ENCODE peak calls at places on chromosomes 6 and 20, in four cellular contexts. D, B, T and G are unnamed samples.

GRCh38 chr6:122995930-122996796 is at the start of gene CLVS2:
- DNase-seq in T (no peak), D (no peak), B (no peak), G (no peak)

GRCh38 chr6:56517155-56517745 is 125.4 kb downstream of the DST start:
- DNase-seq in T (no peak), D (no peak), B (no peak), G (no peak)

GRCh38 chr20:48818481-48818987 is 9.3 kb downstream of the PREX1 start:
- DNase-seq in D (peak; percentile 91), B (no peak), T (no peak), G (peak; percentile 85)

GRCh38 chr6:89952696-89953095 is 58.4 kb downstream of the GJA10 start:
- DNase-seq in D (peak; percentile 90), B (no peak), T (peak; percentile 86), G (peak; percentile 96)

GRCh38 chr20:60512436-60512835 is 554.2 kb downstream of the CDH26 start:
- DNase-seq in B (no peak), T (peak; percentile 20), D (no peak), G (no peak)

GRCh38 chr6:3749390-3749978 is 2.0 kb downstream of the PXDC1 start:
- DNase-seq in T (no peak), B (no peak), D (no peak), G (no peak)

GRCh38 chr6:166904101-166904746 is 52.1 kb downstream of the RNASET2 start:
- DNase-seq in B (no peak), D (no peak), T (peak; percentile 15), G (no peak)

GRCh38 chr6:94736231-94736630 is 841.1 kb upstream of the MANEA start:
- DNase-seq in T (no peak), B (no peak), D (no peak), G (no peak)

GRCh38 chr6:26754212-26754611 is 94.7 kb upstream of the ZNF322 start:
- DNase-seq in D (no peak), T (no peak), B (no peak), G (no peak)

GRCh38 chr6:167401525-167402194 is 76.8 kb downstream of the TTLL2 start:
- DNase-seq in D (no peak), B (no peak), T (no peak), G (no peak)

GRCh38 chr6:17714177-17714576 is 7.5 kb upstream of the NUP153 start:
- DNase-seq in B (no peak), D (peak; percentile 11), T (no peak), G (no peak)

GRCh38 chr20:50635676-50636600 is 55.4 kb downstream of the RIPOR3 start:
- DNase-seq in B (peak; percentile 31), T (no peak), D (peak; percentile 35), G (peak; percentile 46)

GRCh38 chr6:36827261-36828079 is 11.8 kb downstream of the CPNE5 start:
- DNase-seq in D (peak; percentile 25), T (peak; percentile 78), B (peak; percentile 9), G (no peak)

GRCh38 chr6:111943723-111944122 is 70.5 kb upstream of the FYN start:
- DNase-seq in B (no peak), T (no peak), D (no peak), G (no peak)

GRCh38 chr6:128062882-128063603 is 162.2 kb upstream of the THEMIS start:
- DNase-seq in B (no peak), D (no peak), T (no peak), G (no peak)

GRCh38 chr20:34334654-34335407 is 28.2 kb upstream of the ITCH start:
- DNase-seq in B (no peak), T (no peak), D (no peak), G (no peak)

GRCh38 chr20:42959996-42960395 is 229.7 kb downstream of the PTPRT start:
- DNase-seq in D (no peak), T (no peak), B (no peak), G (no peak)

GRCh38 chr6:84166395-84166794 is 61.0 kb downstream of the CEP162 start:
- DNase-seq in T (no peak), D (no peak), B (no peak), G (no peak)

GRCh38 chr20:20546402-20546801 is 166.0 kb downstream of the RALGAPA2 start:
- DNase-seq in D (no peak), B (no peak), T (no peak), G (no peak)

GRCh38 chr20:45970646-45971424 is 1.2 kb downstream of the ZNF335 start:
- DNase-seq in B (no peak), T (peak; percentile 26), D (peak; percentile 22), G (no peak)

GRCh38 chr6:118679293-118679692 is 27.9 kb upstream of the CEP85L start:
- DNase-seq in D (no peak), T (no peak), B (no peak), G (no peak)

GRCh38 chr6:127382413-127382812 is 39.0 kb upstream of the ECHDC1 start:
- DNase-seq in T (no peak), D (no peak), B (no peak), G (no peak)

GRCh38 chr20:41009960-41010359 is 18.7 kb upstream of the TOP1 start:
- DNase-seq in T (no peak), D (no peak), B (no peak), G (no peak)